ENCODE peak calls at places on chromosomes 2 and 18, in four cellular contexts. H is endothelial cell, Z is kidney epithelial cell, Q is Peyer's patch. R is an unnamed sample.

GRCh38 chr2:213868526-213868925 is 542.3 kb upstream of the VWC2L start:
- DNase-seq in Z (no peak), Q (no peak), H (no peak), R (no peak)

GRCh38 chr2:34143149-34143548 is 544.0 kb upstream of the FAM98A start:
- DNase-seq in Q (no peak), H (no peak), Z (no peak), R (no peak)

GRCh38 chr2:136664713-136665112 is 100.6 kb upstream of the THSD7B start:
- DNase-seq in Q (no peak), Z (no peak), H (no peak), R (no peak)

GRCh38 chr2:119071476-119071875 is 87.1 kb downstream of the C1QL2 start:
- DNase-seq in H (no peak), Z (no peak), Q (no peak), R (no peak)

GRCh38 chr2:147382322-147382948 is 462.4 kb upstream of the ACVR2A start:
- DNase-seq in Z (no peak), H (no peak), Q (peak), R (peak)

GRCh38 chr18:52636536-52636935 is 296.5 kb downstream of the DCC start:
- DNase-seq in H (no peak), Q (peak), Z (no peak), R (no peak)

GRCh38 chr2:44242929-44243328 is 32.4 kb upstream of the SLC3A1 start:
- DNase-seq in Q (no peak), Z (no peak), H (no peak), R (no peak)

GRCh38 chr18:9737814-9738160 is 29.7 kb downstream of the RAB31 start:
- DNase-seq in H (no peak), Z (no peak), Q (no peak), R (no peak)

GRCh38 chr18:69895081-69896047 is 52.3 kb downstream of the CD226 start:
- DNase-seq in Z (no peak), H (no peak), Q (no peak), R (no peak)

GRCh38 chr2:8986327-8986976 is 17.0 kb downstream of the MBOAT2 start:
- DNase-seq in H (peak), Z (no peak), Q (no peak), R (no peak)

DNA sequence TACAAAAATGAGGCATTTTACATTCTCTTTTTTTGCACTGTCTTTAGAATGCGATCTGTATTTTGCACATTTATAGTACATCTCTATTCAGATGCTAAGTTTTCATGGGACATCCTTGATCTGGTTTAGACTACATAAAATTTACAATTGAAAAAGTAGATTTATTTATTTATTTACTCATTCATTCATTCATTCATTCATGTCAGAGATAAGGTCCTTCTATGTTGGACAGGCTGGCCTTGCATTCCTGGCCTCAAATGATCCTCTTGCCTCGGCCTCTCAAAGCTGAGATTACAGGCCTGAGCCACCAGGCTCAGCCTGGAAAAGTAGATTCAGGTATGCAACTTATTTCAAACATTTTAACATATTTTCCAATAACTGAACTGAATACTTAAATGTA is 16.0 kb upstream of the DCTN1 start:
- DNase-seq in Z (no peak), H (no peak), Q (no peak), R (no peak)
- TF ChIP-seq CTCF in Z (no peak), H (no peak), Q (no peak), R (no peak)

GRCh38 chr2:105518897-105519296 is 120.0 kb upstream of the FHL2 start:
- DNase-seq in H (no peak), Q (no peak), Z (no peak), R (no peak)
- TF ChIP-seq CTCF in H (no peak), Q (peak), Z (peak), R (no peak)

DNA sequence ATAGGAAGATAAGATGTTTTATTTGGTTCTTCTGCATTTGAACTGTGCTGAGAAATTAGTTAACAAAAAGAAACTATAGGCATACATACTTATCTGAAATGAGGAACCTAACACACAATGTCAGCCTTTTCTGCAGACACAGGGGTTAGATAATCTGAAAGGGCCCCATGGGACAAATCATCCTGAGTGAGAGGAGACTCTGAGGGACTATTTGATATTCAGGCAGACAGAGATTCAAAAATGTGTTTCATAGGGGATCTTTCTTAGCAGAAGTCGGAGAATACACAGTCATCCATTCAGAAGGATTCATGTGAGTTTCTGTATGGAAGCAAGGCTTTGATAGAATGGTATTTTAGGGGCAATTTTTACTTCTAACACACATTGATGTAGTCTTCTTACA is 79.1 kb downstream of the NCKAP5 start:
- DNase-seq in Q (no peak), Z (no peak), H (no peak), R (no peak)
- TF ChIP-seq CTCF in Q (no peak), Z (no peak), H (no peak), R (no peak)

GRCh38 chr2:239768031-239768800 is 256.9 kb downstream of the NDUFA10 start:
- DNase-seq in H (no peak), Z (no peak), Q (peak), R (no peak)
- TF ChIP-seq CTCF in H (no peak), Z (no peak), Q (no peak), R (no peak)

DNA sequence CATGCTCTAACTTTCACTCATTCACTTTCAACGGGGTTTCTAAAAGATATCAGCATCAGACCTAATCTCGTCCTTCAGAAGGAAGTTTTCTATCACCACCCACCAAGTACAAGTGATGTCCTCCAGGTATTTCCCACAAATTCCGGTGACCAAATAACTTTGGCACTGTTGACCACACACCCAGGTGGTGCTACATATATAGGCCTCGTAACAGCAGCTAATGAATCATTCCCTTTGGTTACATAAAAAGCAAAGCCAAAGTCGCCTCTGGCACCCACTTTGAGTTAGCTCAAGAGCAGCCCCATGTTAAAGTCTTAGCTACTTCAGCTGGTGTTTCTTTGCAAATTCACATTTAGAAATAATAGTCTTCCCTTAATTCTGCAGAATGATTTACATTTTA is 138.2 kb upstream of the OSR1 start:
- DNase-seq in H (no peak), Q (no peak), Z (no peak), R (no peak)
- TF ChIP-seq CTCF in H (no peak), Q (no peak), Z (no peak), R (no peak)

GRCh38 chr2:170394988-170395387 is 217.0 kb downstream of the MYO3B start:
- DNase-seq in Q (no peak), H (no peak), Z (no peak), R (peak)
- TF ChIP-seq CTCF in Q (no peak), H (no peak), Z (no peak), R (no peak)

GRCh38 chr2:199983534-199983933 is 28.2 kb downstream of the MAIP1 start:
- DNase-seq in Z (no peak), Q (no peak), H (no peak), R (no peak)

GRCh38 chr2:199987586-199987985 is 32.2 kb downstream of the MAIP1 start:
- DNase-seq in H (no peak), Z (no peak), Q (no peak), R (no peak)

GRCh38 chr2:199988176-199988575 is 32.8 kb downstream of the MAIP1 start:
- DNase-seq in Q (no peak), H (peak), Z (no peak), R (no peak)

GRCh38 chr2:199982444-199982843 is 27.1 kb downstream of the MAIP1 start:
- DNase-seq in H (no peak), Q (no peak), Z (no peak), R (no peak)

GRCh38 chr2:199985625-199986207 is 30.3 kb downstream of the MAIP1 start:
- DNase-seq in Q (no peak), H (peak), Z (no peak), R (peak)
- TF ChIP-seq CTCF in Q (peak), H (peak), Z (peak), R (peak)

GRCh38 chr2:55204536-55204935 is 27.6 kb downstream of the CLHC1 start:
- DNase-seq in H (no peak), Q (no peak), Z (no peak), R (no peak)
- TF ChIP-seq CTCF in H (no peak), Q (no peak), Z (no peak), R (no peak)